ENCODE peak calls at places on chromosomes 5 and 9, in ten cellular contexts. X is tibial artery; U is brain microvascular endothelial cell; I is fibroblast of lung; S is lung; G is prostate gland; B is uterus; A is CD8-positive, alpha-beta T cell; V is GM23338; C is hepatocyte. J is an unnamed sample.

GRCh38 chr9:87602933-87603643 is 105.4 kb downstream of the DAPK1 start:
- DNase-seq in X (no peak), U (no peak), I (no peak), S (no peak), G (no peak), B (no peak), A (no peak), V (no peak), C (no peak), J (no peak)

GRCh38 chr5:57054671-57055070 is 102.7 kb upstream of the MIER3 start:
- DNase-seq in X (no peak), U (no peak), I (no peak), S (no peak), G (no peak), B (no peak), A (no peak), V (no peak), C (peak; percentile 13), J (no peak)

GRCh38 chr5:78269088-78269703 is 25.3 kb downstream of the AP3B1 start:
- DNase-seq in X (no peak), U (no peak), I (peak; percentile 15), S (no peak), G (no peak), B (no peak), A (no peak), V (peak; percentile 42), C (no peak), J (peak; percentile 28)

GRCh38 chr5:43007911-43008368 is 32.2 kb downstream of the ANXA2R start:
- DNase-seq in X (peak; percentile 60), U (peak; percentile 74), I (peak; percentile 84), S (peak; percentile 76), G (peak; percentile 51), B (peak; percentile 44), A (peak; percentile 62), V (peak; percentile 88), C (peak; percentile 84), J (peak; percentile 86)

GRCh38 chr9:131081868-131082267 is 14.5 kb upstream of the AIF1L start:
- DNase-seq in X (no peak), U (no peak), I (no peak), S (no peak), G (no peak), B (no peak), A (no peak), V (no peak), C (no peak), J (no peak)

GRCh38 chr9:6007770-6008168 is 7.7 kb downstream of the RANBP6 start:
- DNase-seq in X (peak; percentile 75), U (peak; percentile 19), I (peak; percentile 56), S (peak; percentile 76), G (peak; percentile 75), B (peak; percentile 82), A (peak; percentile 65), V (peak; percentile 89), C (peak; percentile 93), J (peak; percentile 65)

GRCh38 chr9:38689678-38690077 is 30.3 kb downstream of the FAM240B start:
- DNase-seq in X (no peak), U (no peak), I (peak; percentile 37), S (no peak), G (no peak), B (peak; percentile 22), A (no peak), V (peak; percentile 85), C (peak; percentile 66), J (peak; percentile 62)

GRCh38 chr5:421287-421880 is 21.6 kb upstream of the EXOC3 start:
- DNase-seq in X (peak; percentile 16), U (no peak), I (no peak), S (no peak), G (no peak), B (no peak), A (no peak), V (no peak), C (no peak), J (no peak)

GRCh38 chr9:96726946-96727345 is 50.9 kb downstream of the ZNF510 start:
- DNase-seq in X (no peak), U (no peak), I (no peak), S (no peak), G (no peak), B (no peak), A (no peak), V (no peak), C (no peak), J (no peak)

GRCh38 chr5:141757402-141757801 is 75.4 kb upstream of the ARAP3 start:
- DNase-seq in X (no peak), U (peak; percentile 35), I (peak; percentile 25), S (no peak), G (no peak), B (no peak), A (no peak), V (peak; percentile 78), C (peak; percentile 40), J (no peak)

GRCh38 chr9:8961186-8961666 is 1161.6 kb upstream of the DMAC1 start:
- DNase-seq in X (peak; percentile 65), U (no peak), I (no peak), S (peak; percentile 30), G (no peak), B (no peak), A (no peak), V (no peak), C (peak; percentile 27), J (no peak)

GRCh38 chr5:113048931-113049330 is 72.3 kb downstream of the DCP2 start:
- DNase-seq in X (no peak), U (no peak), I (no peak), S (no peak), G (no peak), B (no peak), A (no peak), V (no peak), C (no peak), J (no peak)

GRCh38 chr9:83526221-83526620 is 12.0 kb downstream of the FRMD3 start:
- DNase-seq in X (no peak), U (no peak), I (no peak), S (no peak), G (no peak), B (no peak), A (no peak), V (no peak), C (no peak), J (no peak)

GRCh38 chr5:80620206-80620605 is 34.2 kb upstream of the MSH3 start:
- DNase-seq in X (no peak), U (peak; percentile 53), I (peak; percentile 87), S (no peak), G (no peak), B (no peak), A (no peak), V (no peak), C (no peak), J (peak; percentile 64)

DNA sequence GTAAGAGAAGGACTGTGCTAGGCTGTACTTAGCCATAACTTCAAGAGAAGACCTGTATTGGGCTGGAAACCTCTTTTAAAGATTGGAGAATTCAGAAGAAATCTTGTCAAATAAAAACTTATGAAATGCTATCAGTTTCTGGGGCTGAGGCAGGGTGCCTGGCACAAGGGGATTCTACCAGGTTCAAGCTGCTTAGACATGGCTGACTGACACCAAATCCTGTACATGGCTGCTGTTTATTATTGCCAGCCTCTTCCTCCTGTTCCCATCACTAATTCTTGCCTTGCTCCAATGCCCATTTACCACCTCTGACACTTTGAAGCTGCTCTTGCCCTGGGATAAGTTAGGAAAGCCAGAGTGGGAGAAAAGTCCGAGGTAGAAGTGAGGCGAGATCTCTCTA is 66.4 kb upstream of the TNFAIP8 start:
- DNase-seq in X (no peak), U (no peak), I (no peak), S (no peak), G (no peak), B (no peak), A (no peak), V (no peak), C (no peak), J (no peak)
- H3K4me3 ChIP-seq in X (no peak overlapping the region), U (no peak overlapping the region), I (no peak overlapping the region), S (no peak overlapping the region), G (no peak overlapping the region), B (no peak overlapping the region), A (peak overlapping the region; percentile 15), V (no peak overlapping the region), C (no peak overlapping the region), J (no peak overlapping the region)

GRCh38 chr5:60510663-60511062 is 189.3 kb downstream of the DEPDC1B start:
- DNase-seq in X (no peak), U (no peak), I (no peak), S (no peak), G (no peak), B (no peak), A (no peak), V (peak; percentile 38), C (no peak), J (no peak)
- TF ChIP-seq CTCF in X (no peak), U (no peak), I (no peak), S (no peak), G (no peak), B (no peak), A (no peak), V (no peak), C (no peak), J (no peak)

DNA sequence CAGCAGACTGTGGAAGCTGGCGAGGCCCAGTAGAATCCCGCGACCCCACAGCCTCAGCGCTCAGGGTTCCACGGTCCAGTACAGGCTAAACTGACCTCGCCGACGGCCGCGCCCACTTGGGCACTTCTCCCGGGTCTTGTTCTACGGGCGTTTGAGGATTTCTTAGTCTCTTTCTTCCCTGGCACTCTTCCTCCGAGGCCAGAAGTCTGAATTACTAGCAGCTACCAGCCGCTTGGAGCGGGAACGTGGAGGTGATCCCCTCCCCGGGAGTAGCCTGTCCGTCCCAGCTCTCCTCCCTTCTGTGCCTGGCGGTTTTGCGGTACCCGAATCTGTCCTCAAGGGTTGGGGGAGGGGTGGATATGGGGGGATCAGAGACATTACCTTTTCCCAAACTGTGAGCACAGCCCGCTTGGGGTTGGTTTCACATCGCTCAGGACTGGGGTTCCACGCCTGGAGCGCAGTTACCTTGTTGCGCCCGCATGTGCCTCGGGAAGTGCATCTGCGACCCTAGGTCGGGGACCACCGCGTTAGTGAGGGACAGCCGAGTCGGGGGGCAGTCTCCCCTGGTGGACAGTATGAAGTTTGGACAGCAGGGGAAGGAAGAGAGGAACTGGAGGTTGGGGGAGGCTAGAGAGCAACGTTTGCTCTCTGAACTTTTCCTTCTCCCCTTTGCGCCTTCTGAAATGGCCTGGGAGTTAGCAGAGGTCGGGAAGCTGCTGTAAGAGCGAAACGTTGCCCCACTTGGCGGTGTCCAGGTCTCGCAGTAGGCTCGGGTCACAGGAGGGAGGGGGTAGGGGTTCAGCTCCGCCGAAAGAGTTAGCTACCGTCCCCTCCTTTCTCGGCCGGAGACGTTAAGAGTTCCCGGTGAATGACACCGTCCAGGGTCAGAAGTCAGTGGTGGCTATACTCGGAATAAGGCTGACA is 190.8 kb downstream of the MEF2C start:
- DNase-seq in X (no peak), U (no peak), I (peak; percentile 45), S (no peak), G (no peak), B (no peak), A (no peak), V (no peak), C (no peak), J (peak; percentile 37)
- H3K4me3 ChIP-seq in X (no peak overlapping the region), U (peak overlapping the region; percentile 48), I (no peak overlapping the region), S (no peak overlapping the region), G (no peak overlapping the region), B (no peak overlapping the region), A (no peak overlapping the region), V (peak overlapping the region; percentile 58), C (no peak overlapping the region), J (peak overlapping the region; percentile 32)

DNA sequence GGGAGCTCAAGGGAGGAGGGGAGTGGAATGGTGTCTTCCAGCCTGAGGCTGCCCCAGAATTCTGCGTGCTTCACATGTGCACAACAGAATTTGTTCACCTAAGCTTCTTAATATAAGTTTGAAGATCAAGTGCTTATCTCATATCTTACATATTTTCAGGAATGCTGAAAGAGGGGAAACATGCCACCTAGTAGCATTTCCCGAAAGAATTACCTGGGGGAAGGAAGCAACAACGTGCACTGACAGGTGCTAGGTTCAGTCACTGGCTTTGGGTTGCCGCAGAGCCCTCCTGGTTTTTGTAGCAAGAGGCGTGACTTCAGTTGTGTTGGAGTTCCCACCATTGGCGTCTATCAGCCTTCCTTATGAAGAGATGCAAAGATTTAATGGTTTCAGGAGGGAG is 481.1 kb downstream of the CCDC171 start:
- DNase-seq in X (no peak), U (no peak), I (no peak), S (no peak), G (no peak), B (no peak), A (no peak), V (no peak), C (no peak), J (no peak)
- TF ChIP-seq CTCF in X (no peak), U (no peak), I (no peak), S (no peak), G (no peak), B (no peak), A (no peak), V (no peak), C (no peak), J (no peak)

J was measured in astrocyte of the spinal cord.